ENCODE peak calls at places on chromosome 12, in four cellular contexts. N is Peyer's patch, T is dorsolateral prefrontal cortex, A is IMR-90. G is an unnamed sample.

GRCh38 chr12:58504539-58504938 is 415.8 kb downstream of the LRIG3 start:
- DNase-seq in T (no peak), N (no peak), A (peak), G (no peak)

GRCh38 chr12:84455598-84455997 is 457.0 kb downstream of the SLC6A15 start:
- DNase-seq in N (no peak), T (no peak), A (no peak), G (no peak)

GRCh38 chr12:127680516-127680915 is 586.5 kb upstream of the TMEM132C start:
- DNase-seq in T (no peak), A (no peak), N (no peak), G (no peak)

GRCh38 chr12:127745466-127746220 is 521.3 kb upstream of the TMEM132C start:
- DNase-seq in T (no peak), N (no peak), A (no peak), G (no peak)

GRCh38 chr12:3727877-3728632 is 24.9 kb downstream of the CRACR2A start:
- DNase-seq in N (no peak), T (no peak), A (peak), G (no peak)

GRCh38 chr12:43551971-43552559 is at the start of gene ADAMTS20:
- DNase-seq in T (no peak), N (no peak), A (peak), G (no peak)

GRCh38 chr12:56601503-56601902 is 28.6 kb downstream of the BAZ2A start:
- DNase-seq in A (no peak), T (no peak), N (no peak), G (no peak)

GRCh38 chr12:2034633-2035420 is 18.0 kb upstream of the CACNA1C start:
- DNase-seq in N (peak), T (peak), A (peak), G (peak)

GRCh38 chr12:110373025-110373876 is 30.3 kb downstream of the ANAPC7 start:
- DNase-seq in N (no peak), A (no peak), T (no peak), G (no peak)

GRCh38 chr12:50039151-50039835 is 14.0 kb upstream of the RACGAP1 start:
- DNase-seq in T (peak), A (peak), N (peak), G (peak)

GRCh38 chr12:70757830-70758493 is 120.7 kb upstream of the PTPRB start:
- DNase-seq in T (no peak), A (no peak), N (no peak), G (no peak)

GRCh38 chr12:123533672-123534643 is at the start of gene RILPL1:
- DNase-seq in N (peak), A (peak), T (peak), G (peak)

GRCh38 chr12:130201037-130201436 is 38.8 kb downstream of the FZD10 start:
- DNase-seq in N (no peak), T (no peak), A (no peak), G (no peak)

GRCh38 chr12:53578783-53579182 is 47.4 kb downstream of the ATF7 start:
- DNase-seq in A (no peak), T (no peak), N (no peak), G (no peak)

GRCh38 chr12:87806310-87806709 is 222.9 kb downstream of the C12orf50 start:
- DNase-seq in T (no peak), N (no peak), A (no peak), G (no peak)

GRCh38 chr12:906077-906585 is 43.4 kb downstream of the RAD52 start:
- DNase-seq in A (no peak), N (no peak), T (no peak), G (no peak)

GRCh38 chr12:46205293-46205692 is 63.5 kb downstream of the SLC38A1 start:
- DNase-seq in A (no peak), N (no peak), T (no peak), G (no peak)

GRCh38 chr12:16112626-16113560 is 164.6 kb downstream of the SLC15A5 start:
- DNase-seq in T (no peak), A (no peak), N (no peak), G (no peak)

GRCh38 chr12:14902465-14902864 is 16.8 kb upstream of the MGP start:
- DNase-seq in A (peak), N (no peak), T (no peak), G (no peak)

GRCh38 chr12:15962760-15963159 is 51.6 kb downstream of the DERA start:
- DNase-seq in T (no peak), A (peak), N (no peak), G (no peak)

GRCh38 chr12:110794623-110795280 is 52.0 kb upstream of the CCDC63 start:
- DNase-seq in N (peak), T (no peak), A (no peak), G (no peak)

GRCh38 chr12:130526813-130527212 is 189.1 kb downstream of the PIWIL1 start:
- DNase-seq in T (no peak), N (no peak), A (no peak), G (no peak)

GRCh38 chr12:24902521-24903304 is 46.2 kb downstream of the BCAT1 start:
- DNase-seq in N (peak), A (no peak), T (peak), G (peak)

GRCh38 chr12:32031109-32031508 is 71.9 kb downstream of the RESF1 start:
- DNase-seq in A (no peak), N (no peak), T (no peak), G (no peak)

GRCh38 chr12:46948936-46949555 is 123.2 kb upstream of the SLC38A4 start:
- DNase-seq in T (no peak), A (no peak), N (no peak), G (no peak)

GRCh38 chr12:26832817-26833691 is at the start of gene ITPR2:
- DNase-seq in A (peak), N (peak), T (peak), G (peak)
- TF ChIP-seq CTCF in A (peak), N (no peak), T (peak), G (no peak)

GRCh38 chr12:92715625-92716024 is 12.8 kb downstream of the PLEKHG7 start:
- DNase-seq in A (no peak), N (no peak), T (no peak), G (no peak)

GRCh38 chr12:92718483-92718985 is 15.7 kb downstream of the PLEKHG7 start:
- DNase-seq in T (no peak), N (no peak), A (no peak), G (no peak)

GRCh38 chr12:92719674-92720073 is 16.9 kb downstream of the PLEKHG7 start:
- DNase-seq in N (no peak), T (no peak), A (peak), G (no peak)

GRCh38 chr12:92721130-92721529 is 18.3 kb downstream of the PLEKHG7 start:
- DNase-seq in A (peak), T (no peak), N (no peak), G (no peak)

DNA sequence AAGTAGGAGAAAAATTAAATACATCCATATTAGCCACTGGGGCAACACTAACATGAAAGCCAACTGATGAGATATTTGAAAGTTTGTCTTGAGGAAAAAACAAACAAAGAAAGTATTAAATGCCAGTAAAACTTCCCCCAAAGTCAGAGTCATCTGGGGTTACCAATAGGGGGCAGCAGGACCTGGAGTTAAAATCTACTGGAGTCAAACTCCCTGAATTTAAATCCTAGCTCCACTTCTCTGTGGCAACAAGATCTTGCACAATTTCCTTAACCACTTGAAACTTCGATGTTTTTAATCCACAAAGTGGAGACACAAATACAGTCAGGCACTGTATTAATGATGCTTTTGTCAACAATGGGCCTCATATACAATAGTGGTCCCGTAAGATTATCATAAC is 14.4 kb downstream of the PLEKHG7 start:
- DNase-seq in T (no peak), A (peak), N (no peak), G (no peak)
- TF ChIP-seq CTCF in T (peak), A (peak), N (no peak), G (no peak)

GRCh38 chr12:116882742-116883141 is 1.5 kb upstream of the HRK start:
- DNase-seq in A (peak), T (no peak), N (no peak), G (no peak)
- TF ChIP-seq CTCF in A (peak), T (peak), N (no peak), G (no peak)

GRCh38 chr12:128830505-128830893 is 6.7 kb upstream of the SLC15A4 start:
- DNase-seq in N (no peak), T (no peak), A (no peak), G (no peak)
- TF ChIP-seq CTCF in N (no peak), T (no peak), A (no peak), G (no peak)

GRCh38 chr12:107317751-107318553 is 224.6 kb upstream of the CRY1 start:
- DNase-seq in T (peak), A (peak), N (peak), G (peak)
- TF ChIP-seq CTCF in T (no peak), A (no peak), N (no peak), G (no peak)

DNA sequence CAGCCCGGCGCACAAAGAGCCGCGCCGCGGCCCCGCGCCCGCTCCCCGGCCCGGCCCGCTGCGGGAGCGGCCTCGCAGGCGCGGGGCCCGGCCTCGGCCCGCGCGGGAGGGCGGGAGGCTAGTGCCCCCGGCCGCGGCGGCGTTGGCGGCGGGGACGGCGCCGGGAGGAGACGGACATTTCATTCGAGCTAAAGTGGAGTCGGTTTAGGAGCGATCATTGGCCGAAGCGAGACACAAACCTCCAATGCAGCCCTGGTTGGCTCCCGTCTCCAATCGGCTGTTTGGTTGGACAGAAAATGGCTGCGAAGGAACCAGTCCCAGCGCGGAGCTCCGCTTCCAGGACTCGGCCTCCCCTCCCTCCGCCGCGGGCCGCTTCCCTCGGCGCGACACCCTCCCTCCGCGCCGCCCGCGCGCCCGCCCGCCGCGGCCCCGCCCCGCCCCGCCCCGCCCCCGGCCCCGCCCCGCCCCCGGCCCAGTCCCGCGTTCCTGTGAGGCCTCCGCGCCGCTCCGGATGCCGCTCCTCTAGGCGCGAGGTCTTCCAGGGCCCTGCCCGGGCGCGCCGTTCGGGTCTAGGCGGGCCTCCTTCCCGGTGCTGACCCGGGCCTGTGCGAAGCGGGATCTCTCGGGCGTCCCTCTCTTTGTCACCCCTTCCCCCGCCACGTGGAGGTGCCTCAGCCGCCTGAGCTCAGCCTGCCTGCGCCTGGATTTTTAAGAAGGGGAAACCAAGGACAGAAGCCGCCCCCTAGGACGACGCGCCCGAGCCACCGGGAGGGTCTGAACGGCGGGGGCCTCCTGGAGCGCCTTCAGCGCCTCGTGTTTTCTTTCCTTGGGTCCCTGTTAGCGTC is at the start of gene NFYB:
- DNase-seq in N (peak), A (peak), T (peak), G (peak)
- TF ChIP-seq CTCF in N (no peak), A (no peak), T (peak), G (no peak)

GRCh38 chr12:19125325-19125724 is 4.2 kb upstream of the PLEKHA5 start:
- DNase-seq in T (no peak), A (peak), N (no peak), G (no peak)

GRCh38 chr12:19115285-19115684 is 14.2 kb upstream of the PLEKHA5 start:
- DNase-seq in N (no peak), A (no peak), T (no peak), G (no peak)

GRCh38 chr12:19121449-19122018 is 8.0 kb upstream of the PLEKHA5 start:
- DNase-seq in T (no peak), N (no peak), A (peak), G (no peak)

DNA sequence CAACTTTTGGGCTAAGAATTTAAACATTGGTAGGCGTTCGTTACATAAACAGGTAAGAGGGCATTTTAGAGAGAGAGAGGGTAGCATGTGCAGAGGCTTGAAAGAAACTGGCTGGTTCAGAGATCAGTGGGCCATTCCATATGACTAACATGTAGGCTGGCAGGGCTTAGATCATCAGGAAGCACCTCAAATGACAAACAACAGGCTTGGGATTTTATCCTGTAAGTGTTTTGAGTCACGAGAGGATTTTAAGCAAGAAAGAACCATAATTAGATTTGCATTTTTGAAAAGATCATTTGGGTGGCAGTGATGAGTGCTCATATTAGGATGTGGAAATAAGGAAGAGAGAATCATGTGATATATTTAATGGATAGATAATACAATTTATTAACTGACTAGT is 8.7 kb upstream of the PLEKHA5 start:
- DNase-seq in T (no peak), N (no peak), A (peak), G (no peak)
- TF ChIP-seq CTCF in T (no peak), N (no peak), A (no peak), G (no peak)

G was measured in activated B cell treated with CpG ODN at 0.5 μM for 24 hours.